ENCODE peak calls at places on chromosomes 16 and 17, in nine cellular contexts. C, V, K, I, Z, R, N, M and J are unnamed samples. For H3K4me1, the result is how much of the 10 kb centered on the place peaks cover.

GRCh38 chr17:44900894-44901293 is 1.6 kb upstream of the EFTUD2 start:
- DNase-seq in C (peak), V (no peak), K (no peak), I (no peak), Z (peak), R (no peak), N (no peak), M (no peak), J (no peak)

GRCh38 chr17:6523330-6523729 is 33.0 kb downstream of the PITPNM3 start:
- DNase-seq in C (peak), V (no peak), K (no peak), I (no peak), Z (peak), R (no peak), N (no peak), M (no peak), J (no peak)

GRCh38 chr16:50011707-50012106 is 13.3 kb upstream of the CNEP1R1 start:
- DNase-seq in C (peak), V (no peak), K (no peak), I (no peak), Z (no peak), R (no peak), N (no peak), M (no peak), J (no peak)

GRCh38 chr17:82231562-82232321 is 2.9 kb downstream of the SLC16A3 start:
- DNase-seq in C (peak), V (no peak), K (no peak), I (peak), Z (peak), R (peak), N (peak), M (peak), J (peak)

GRCh38 chr17:19306160-19307111 is 56.1 kb downstream of the B9D1 start:
- DNase-seq in C (no peak), V (no peak), K (no peak), I (no peak), Z (no peak), R (no peak), N (no peak), M (no peak), J (peak)

GRCh38 chr17:52145496-52145895 is 13.0 kb downstream of the CA10 start:
- DNase-seq in C (no peak), V (no peak), K (no peak), I (no peak), Z (peak), R (no peak), N (no peak), M (no peak), J (peak)

GRCh38 chr17:46885956-46886663 is 34.7 kb downstream of the WNT9B start:
- DNase-seq in C (no peak), V (no peak), K (no peak), I (no peak), Z (no peak), R (no peak), N (no peak), M (no peak), J (no peak)

GRCh38 chr16:16045879-16046278 is 96.5 kb downstream of the ABCC1 start:
- DNase-seq in C (no peak), V (no peak), K (no peak), I (no peak), Z (no peak), R (no peak), N (no peak), M (no peak), J (no peak)

GRCh38 chr16:80466024-80466986 is 74.5 kb upstream of the DYNLRB2 start:
- DNase-seq in C (peak), V (peak), K (peak), I (peak), Z (peak), R (peak), N (peak), M (peak), J (peak)

GRCh38 chr17:72488542-72489272 is 367.9 kb downstream of the SOX9 start:
- DNase-seq in C (no peak), V (no peak), K (no peak), I (no peak), Z (no peak), R (no peak), N (no peak), M (no peak), J (peak)

GRCh38 chr17:74443516-74444296 is 11.8 kb downstream of the GPRC5C start:
- DNase-seq in C (no peak), V (no peak), K (no peak), I (no peak), Z (no peak), R (no peak), N (no peak), M (no peak), J (no peak)

GRCh38 chr17:61416540-61417363 is 17.1 kb downstream of the TBX2 start:
- DNase-seq in C (peak), V (peak), K (peak), I (peak), Z (peak), R (peak), N (peak), M (peak), J (peak)

GRCh38 chr17:20153231-20153630 is 144.1 kb downstream of the SPECC1 start:
- DNase-seq in C (no peak), V (no peak), K (no peak), I (no peak), Z (no peak), R (no peak), N (no peak), M (peak), J (peak)

GRCh38 chr16:64391009-64391663 is 730.7 kb downstream of the CDH11 start:
- DNase-seq in C (peak), V (no peak), K (no peak), I (no peak), Z (peak), R (no peak), N (no peak), M (no peak), J (no peak)

GRCh38 chr16:11201498-11202259 is 54.3 kb downstream of the SOCS1 start:
- DNase-seq in C (peak), V (no peak), K (no peak), I (no peak), Z (peak), R (no peak), N (no peak), M (no peak), J (peak)

GRCh38 chr17:28948873-28949184 is 2.5 kb downstream of the PHF12 start:
- DNase-seq in C (no peak), V (peak), K (no peak), I (no peak), Z (no peak), R (no peak), N (no peak), M (no peak), J (no peak)

GRCh38 chr16:88453621-88454314 is 688 bp downstream of the ZFPM1 start:
- DNase-seq in C (no peak), V (no peak), K (no peak), I (no peak), Z (no peak), R (no peak), N (no peak), M (peak), J (no peak)

GRCh38 chr17:31078290-31078689 is 16.5 kb upstream of the NF1 start:
- DNase-seq in C (no peak), V (no peak), K (no peak), I (no peak), Z (peak), R (no peak), N (no peak), M (no peak), J (no peak)

GRCh38 chr16:54980821-54981220 is 50.2 kb downstream of the IRX5 start:
- DNase-seq in C (no peak), V (no peak), K (no peak), I (no peak), Z (no peak), R (no peak), N (no peak), M (no peak), J (no peak)

GRCh38 chr17:34645636-34646035 is 66.3 kb downstream of the TMEM132E start:
- DNase-seq in C (peak), V (no peak), K (no peak), I (no peak), Z (no peak), R (no peak), N (no peak), M (no peak), J (peak)

GRCh38 chr17:35603674-35604073 is 16.6 kb downstream of the AP2B1 start:
- DNase-seq in C (no peak), V (no peak), K (no peak), I (no peak), Z (no peak), R (no peak), N (no peak), M (no peak), J (no peak)

GRCh38 chr17:17605747-17606083 is 14.2 kb upstream of the PEMT start:
- DNase-seq in C (no peak), V (no peak), K (no peak), I (no peak), Z (no peak), R (no peak), N (no peak), M (no peak), J (no peak)

GRCh38 chr16:24541534-24541933 is 2.2 kb downstream of the RBBP6 start:
- DNase-seq in C (no peak), V (no peak), K (no peak), I (no peak), Z (no peak), R (no peak), N (no peak), M (no peak), J (peak)

GRCh38 chr17:2396568-2397246 is 4.2 kb downstream of the MNT start:
- DNase-seq in C (peak), V (peak), K (peak), I (peak), Z (peak), R (peak), N (peak), M (peak), J (peak)

GRCh38 chr16:27779719-27780161 is 229.8 kb downstream of the KATNIP start:
- DNase-seq in C (peak), V (peak), K (no peak), I (no peak), Z (no peak), R (peak), N (no peak), M (peak), J (no peak)

GRCh38 chr17:66165537-66166123 is 26.3 kb downstream of the CEP112 start:
- DNase-seq in C (peak), V (peak), K (no peak), I (no peak), Z (peak), R (no peak), N (no peak), M (peak), J (peak)

GRCh38 chr17:69056179-69056823 is 4.4 kb downstream of the ABCA9 start:
- DNase-seq in C (no peak), V (no peak), K (no peak), I (no peak), Z (no peak), R (no peak), N (no peak), M (no peak), J (no peak)
- H3K4me3 ChIP-seq in C (no peak), V (no peak), K (no peak), I (no peak), Z (no peak), R (no peak), N (no peak), M (no peak), J (no peak)

GRCh38 chr17:77436058-77436442 is 295.3 kb downstream of the SEC14L1 start:
- DNase-seq in C (peak), V (no peak), K (no peak), I (peak), Z (no peak), R (no peak), N (no peak), M (no peak), J (no peak)

GRCh38 chr17:77437017-77437416 is 296.2 kb downstream of the SEC14L1 start:
- DNase-seq in C (peak), V (no peak), K (peak), I (peak), Z (peak), R (no peak), N (no peak), M (no peak), J (no peak)

GRCh38 chr17:77435272-77436057 is 294.7 kb downstream of the SEC14L1 start:
- DNase-seq in C (no peak), V (no peak), K (no peak), I (no peak), Z (no peak), R (no peak), N (no peak), M (no peak), J (no peak)

GRCh38 chr17:77437747-77438146 is 297.0 kb downstream of the SEC14L1 start:
- DNase-seq in C (no peak), V (no peak), K (no peak), I (no peak), Z (no peak), R (no peak), N (no peak), M (no peak), J (no peak)

DNA sequence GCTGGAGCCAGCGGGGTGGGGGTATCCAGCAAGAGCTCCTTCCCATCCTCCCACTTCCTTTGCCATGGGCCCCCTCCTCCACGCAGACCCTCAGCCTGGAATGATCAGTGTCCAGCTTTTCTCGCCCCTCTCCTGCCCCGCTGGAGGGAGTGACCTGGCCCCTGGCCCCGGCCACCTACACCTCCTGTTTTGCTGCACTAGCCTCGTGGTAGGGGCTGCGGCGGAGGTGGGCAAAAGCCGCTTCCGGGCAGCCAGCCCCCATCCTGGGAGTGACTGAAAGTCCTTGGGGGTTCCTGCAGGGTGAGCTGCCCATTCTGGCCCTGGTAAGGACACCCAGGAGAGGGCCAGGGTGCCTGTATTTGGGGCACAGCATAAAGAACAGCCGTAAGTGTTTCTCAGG is 295.7 kb downstream of the SEC14L1 start:
- DNase-seq in C (no peak), V (no peak), K (no peak), I (no peak), Z (no peak), R (no peak), N (no peak), M (no peak), J (no peak)
- H3K4me1 ChIP-seq in C (half or more), V (half or more), K (under half), I (half or more), Z (under half), R (half or more), N (half or more), M (under half), J (under half)

GRCh38 chr17:8116779-8117178 is 1.5 kb downstream of the ALOXE3 start:
- DNase-seq in C (no peak), V (no peak), K (no peak), I (no peak), Z (no peak), R (no peak), N (no peak), M (no peak), J (peak)

GRCh38 chr17:8118769-8119574 is 658 bp upstream of the ALOXE3 start:
- DNase-seq in C (peak), V (peak), K (peak), I (peak), Z (peak), R (peak), N (peak), M (peak), J (peak)

GRCh38 chr17:8119575-8120519 is 1.5 kb upstream of the ALOXE3 start:
- DNase-seq in C (peak), V (peak), K (peak), I (peak), Z (peak), R (peak), N (peak), M (peak), J (peak)

GRCh38 chr17:8117367-8117979 is 841 bp downstream of the ALOXE3 start:
- DNase-seq in C (no peak), V (no peak), K (no peak), I (no peak), Z (no peak), R (no peak), N (no peak), M (no peak), J (peak)

DNA sequence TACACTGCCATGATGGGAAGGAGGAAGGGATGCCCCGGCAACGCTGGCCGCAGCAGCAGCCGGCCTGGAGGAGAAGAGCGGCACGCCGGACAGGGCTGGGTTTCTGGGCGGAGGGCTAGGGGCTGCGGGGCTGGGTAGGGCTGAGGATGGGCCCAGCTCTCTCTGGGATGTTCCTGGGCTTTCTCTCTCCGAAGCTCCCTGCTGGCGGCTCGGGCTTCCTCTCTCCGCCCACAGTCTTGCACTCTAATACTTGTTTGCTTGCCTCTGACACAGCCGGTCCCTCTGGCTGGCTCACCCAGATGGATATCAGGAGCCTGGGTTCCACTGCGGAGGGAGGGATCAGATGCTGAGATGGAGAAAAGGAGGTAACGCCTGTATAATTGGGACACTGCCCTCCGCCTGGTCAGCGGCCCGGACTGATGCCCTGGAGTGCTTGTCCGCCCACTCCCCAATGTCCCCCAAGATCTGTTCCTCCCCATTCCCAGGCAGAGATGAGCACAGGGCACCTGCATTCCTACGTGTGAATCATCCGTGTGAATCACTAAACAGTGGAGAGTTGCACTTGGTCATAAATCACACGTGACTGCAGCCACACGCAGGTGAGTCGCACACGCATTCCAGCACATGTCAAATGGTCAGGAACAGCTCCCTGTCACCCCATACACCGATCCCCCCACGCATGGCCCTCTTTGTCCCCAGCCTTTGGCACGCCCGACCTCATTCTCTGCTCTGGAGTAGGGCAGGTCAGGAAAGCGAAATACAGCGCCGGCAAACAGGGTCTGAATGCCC is at the start of gene ALOXE3:
- DNase-seq in C (peak), V (peak), K (no peak), I (no peak), Z (peak), R (no peak), N (no peak), M (peak), J (peak)
- H3K4me3 ChIP-seq in C (peak), V (peak), K (peak), I (peak), Z (peak), R (peak), N (peak), M (no peak), J (no peak)

DNA sequence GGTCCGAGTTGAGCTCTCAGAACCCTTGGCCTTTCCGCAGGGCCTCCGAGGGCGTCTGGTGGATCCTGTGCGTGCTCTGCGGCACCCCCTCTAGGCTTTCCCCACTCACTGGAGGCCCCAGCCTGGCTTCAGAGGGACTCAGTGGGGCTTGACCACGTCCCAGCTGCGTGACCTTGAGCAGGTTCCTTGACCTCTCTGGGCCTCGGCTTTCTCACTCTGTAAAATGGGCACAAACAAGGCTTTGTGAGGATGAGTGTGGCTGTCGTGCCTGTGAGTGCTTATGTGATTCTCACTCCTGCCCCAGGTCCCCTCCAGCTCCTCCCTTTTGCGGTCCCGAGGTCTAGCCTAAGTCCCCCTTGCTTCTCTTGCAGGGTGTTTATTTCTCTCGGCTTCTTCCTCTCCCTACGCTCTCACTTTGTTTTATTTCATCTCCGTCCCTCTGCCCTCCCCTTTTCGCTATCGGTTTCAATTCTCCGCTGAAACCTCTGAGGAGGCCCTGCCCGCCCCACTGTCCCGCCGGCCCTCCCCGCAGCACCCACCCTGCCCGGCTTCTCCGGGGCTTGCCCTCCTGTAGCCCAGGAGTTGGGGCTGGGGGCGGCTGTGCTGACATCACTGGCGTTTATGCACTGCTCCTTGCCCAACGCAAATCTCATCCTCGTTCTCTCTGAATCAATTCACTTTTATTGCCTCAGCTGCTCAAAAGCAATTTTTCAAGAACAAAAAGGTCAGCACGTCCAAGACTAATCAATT is 82.3 kb upstream of the CBX4 start:
- DNase-seq in C (no peak), V (no peak), K (no peak), I (no peak), Z (no peak), R (no peak), N (no peak), M (peak), J (no peak)
- H3K4me1 ChIP-seq in C (under half), V (under half), K (under half), I (under half), Z (under half), R (half or more), N (under half), M (under half), J (under half)

DNA sequence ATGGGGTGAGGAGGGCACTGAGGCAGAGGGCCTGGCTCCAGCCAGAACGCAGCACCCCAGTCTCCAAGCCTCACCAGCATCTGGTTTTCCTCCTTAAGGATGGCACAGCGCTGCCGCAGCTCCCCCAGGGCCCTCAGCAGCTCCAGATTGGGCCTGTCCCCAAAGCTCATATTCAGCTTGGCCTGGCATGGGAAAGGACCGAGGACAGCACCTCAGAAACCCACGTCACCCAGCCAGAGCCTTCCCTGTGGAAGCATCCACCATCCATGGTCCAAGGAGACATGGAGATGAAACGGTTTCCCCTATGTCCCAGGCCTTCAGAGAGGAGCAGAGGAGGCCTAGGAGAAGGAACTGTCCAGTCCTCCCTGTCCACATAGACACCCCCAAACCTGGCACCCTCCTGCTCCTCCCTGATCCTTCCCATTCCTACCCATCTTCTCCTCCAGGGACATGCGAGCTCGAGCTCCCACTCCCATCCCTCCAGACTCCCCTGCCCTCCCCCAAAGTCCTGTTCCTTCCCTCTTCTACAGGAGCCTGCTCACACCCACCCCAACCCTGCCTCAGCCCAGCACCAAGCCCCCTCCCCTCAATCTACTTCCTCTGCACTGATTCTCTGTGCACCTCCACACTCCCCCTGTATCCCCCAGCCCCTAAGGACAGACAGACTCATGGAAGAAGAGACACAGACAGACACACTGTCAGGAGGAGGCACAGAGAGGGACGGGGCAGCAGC is 1.8 kb downstream of the TSPOAP1 start:
- DNase-seq in C (no peak), V (no peak), K (no peak), I (no peak), Z (no peak), R (no peak), N (no peak), M (no peak), J (no peak)
- H3K4me3 ChIP-seq in C (no peak), V (no peak), K (no peak), I (no peak), Z (no peak), R (no peak), N (no peak), M (no peak), J (no peak)

GRCh38 chr16:75074415-75074793 is 42.2 kb downstream of the LDHD start:
- DNase-seq in C (no peak), V (no peak), K (no peak), I (no peak), Z (no peak), R (no peak), N (no peak), M (no peak), J (no peak)
- H3K4me1 ChIP-seq in C (under half), V (under half), K (under half), I (under half), Z (under half), R (under half), N (under half), M (under half), J (under half)